ENCODE peak calls at places on chromosomes 7 and 10, in nine cellular contexts. K is cardiac fibroblast; A is right lobe of liver; L is osteocyte; F is spleen; T is activated CD8-positive, alpha-beta T cell treated with anti-CD3 and anti-CD28 coated beads for 36 hours; M is psoas muscle; V is CD8-positive, alpha-beta T cell; C is tibial artery. W is an unnamed sample.

GRCh38 chr10:11874568-11875182 is 51.5 kb downstream of the PROSER2 start:
- DNase-seq in K (peak; percentile 46), A (peak; percentile 63), L (no peak), F (peak; percentile 59), T (peak; percentile 88), M (no peak), V (peak; percentile 7), C (no peak), W (peak; percentile 54)

GRCh38 chr7:82080254-82080924 is 310.5 kb upstream of the HGF start:
- DNase-seq in K (no peak), A (no peak), L (no peak), F (no peak), T (no peak), M (no peak), V (no peak), C (no peak), W (no peak)

GRCh38 chr10:77823811-77824542 is 102.6 kb downstream of the DLG5 start:
- DNase-seq in K (no peak), A (no peak), L (no peak), F (peak; percentile 51), T (no peak), M (no peak), V (no peak), C (no peak), W (no peak)

GRCh38 chr10:102410427-102411073 is 8.0 kb downstream of the PSD start:
- DNase-seq in K (no peak), A (no peak), L (no peak), F (no peak), T (peak; percentile 72), M (no peak), V (no peak), C (no peak), W (peak; percentile 41)

GRCh38 chr7:75945297-75946168 is 30.6 kb downstream of the POR start:
- DNase-seq in K (peak; percentile 52), A (peak; percentile 64), L (no peak), F (no peak), T (no peak), M (peak; percentile 39), V (no peak), C (no peak), W (no peak)

GRCh38 chr10:132385721-132386418 is 11.1 kb upstream of the PWWP2B start:
- DNase-seq in K (no peak), A (no peak), L (no peak), F (peak; percentile 79), T (no peak), M (peak; percentile 12), V (no peak), C (peak; percentile 57), W (no peak)

GRCh38 chr7:47803846-47804245 is 144.4 kb downstream of the PKD1L1 start:
- DNase-seq in K (no peak), A (no peak), L (no peak), F (no peak), T (no peak), M (no peak), V (no peak), C (no peak), W (no peak)

GRCh38 chr10:26556756-26557640 is 118.9 kb downstream of the APBB1IP start:
- DNase-seq in K (peak; percentile 64), A (no peak), L (no peak), F (no peak), T (peak; percentile 28), M (no peak), V (peak; percentile 5), C (no peak), W (peak; percentile 30)

GRCh38 chr7:73521636-73522080 is 435 bp downstream of the BAZ1B start:
- DNase-seq in K (no peak), A (peak; percentile 77), L (peak; percentile 87), F (no peak), T (no peak), M (peak; percentile 74), V (no peak), C (no peak), W (no peak)

GRCh38 chr7:73518470-73518869 is 3.6 kb downstream of the BAZ1B start:
- DNase-seq in K (no peak), A (no peak), L (no peak), F (peak; percentile 27), T (no peak), M (no peak), V (no peak), C (peak; percentile 21), W (no peak)

GRCh38 chr7:73520673-73521635 is 1.1 kb downstream of the BAZ1B start:
- DNase-seq in K (peak; percentile 48), A (no peak), L (no peak), F (no peak), T (peak; percentile 29), M (no peak), V (no peak), C (no peak), W (no peak)

GRCh38 chr7:73522081-73522818 is at the start of gene BAZ1B:
- DNase-seq in K (peak; percentile 99), A (peak; percentile 98), L (peak; percentile 98), F (peak; percentile 98), T (peak; percentile 98), M (peak; percentile 99), V (peak; percentile 92), C (peak; percentile 99), W (peak; percentile 96)

DNA sequence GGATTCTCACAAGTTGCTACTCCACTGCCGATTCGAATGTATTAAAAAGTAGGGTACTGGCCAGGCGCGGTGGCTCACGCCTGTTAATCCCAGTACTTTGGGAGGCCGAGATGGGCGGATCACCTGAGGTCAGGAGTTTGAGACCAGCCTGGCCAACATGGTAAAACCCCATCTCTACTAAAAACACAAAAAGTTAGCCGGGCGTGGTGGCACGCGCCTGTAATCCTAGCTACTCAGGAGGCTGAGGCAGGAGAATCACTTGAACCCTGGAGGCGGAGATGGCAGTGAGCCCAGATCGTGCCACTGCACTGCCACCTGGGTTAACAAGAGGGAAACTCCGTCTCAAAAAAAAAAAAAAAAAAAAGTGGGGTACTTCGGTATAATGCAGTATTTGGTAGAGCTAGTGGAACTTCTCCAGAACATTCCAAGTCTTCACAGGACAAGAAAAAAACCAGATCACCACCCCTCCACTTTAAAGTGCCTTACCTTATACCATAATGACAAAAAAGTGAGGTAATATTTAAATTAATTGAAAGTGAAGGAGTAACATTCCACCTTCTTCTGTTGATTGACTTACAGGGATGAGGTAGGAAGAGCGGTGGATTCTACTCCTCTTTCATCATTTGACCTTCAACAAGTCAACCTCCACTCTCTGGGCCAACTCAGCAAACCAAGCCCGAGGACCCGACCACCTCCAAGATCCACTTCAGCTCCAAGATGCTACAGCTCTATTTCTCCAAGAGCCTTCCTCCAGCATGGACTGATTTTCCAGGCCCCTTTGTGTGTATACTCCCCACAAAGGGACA is 2.0 kb downstream of the BAZ1B start:
- DNase-seq in K (peak; percentile 25), A (no peak), L (no peak), F (peak; percentile 62), T (peak; percentile 58), M (no peak), V (no peak), C (peak; percentile 55), W (no peak)
- TF ChIP-seq CTCF in K (no peak), A (no peak), L (no peak), F (no peak), T (no peak), M (no peak), V (no peak), C (no peak), W (no peak)

GRCh38 chr7:102830206-102830605 is 81.4 kb downstream of the FAM185A start:
- DNase-seq in K (no peak), A (no peak), L (no peak), F (no peak), T (no peak), M (no peak), V (no peak), C (no peak), W (no peak)
- TF ChIP-seq CTCF in K (no peak), A (no peak), L (no peak), F (no peak), T (no peak), M (no peak), V (no peak), C (no peak), W (no peak)

DNA sequence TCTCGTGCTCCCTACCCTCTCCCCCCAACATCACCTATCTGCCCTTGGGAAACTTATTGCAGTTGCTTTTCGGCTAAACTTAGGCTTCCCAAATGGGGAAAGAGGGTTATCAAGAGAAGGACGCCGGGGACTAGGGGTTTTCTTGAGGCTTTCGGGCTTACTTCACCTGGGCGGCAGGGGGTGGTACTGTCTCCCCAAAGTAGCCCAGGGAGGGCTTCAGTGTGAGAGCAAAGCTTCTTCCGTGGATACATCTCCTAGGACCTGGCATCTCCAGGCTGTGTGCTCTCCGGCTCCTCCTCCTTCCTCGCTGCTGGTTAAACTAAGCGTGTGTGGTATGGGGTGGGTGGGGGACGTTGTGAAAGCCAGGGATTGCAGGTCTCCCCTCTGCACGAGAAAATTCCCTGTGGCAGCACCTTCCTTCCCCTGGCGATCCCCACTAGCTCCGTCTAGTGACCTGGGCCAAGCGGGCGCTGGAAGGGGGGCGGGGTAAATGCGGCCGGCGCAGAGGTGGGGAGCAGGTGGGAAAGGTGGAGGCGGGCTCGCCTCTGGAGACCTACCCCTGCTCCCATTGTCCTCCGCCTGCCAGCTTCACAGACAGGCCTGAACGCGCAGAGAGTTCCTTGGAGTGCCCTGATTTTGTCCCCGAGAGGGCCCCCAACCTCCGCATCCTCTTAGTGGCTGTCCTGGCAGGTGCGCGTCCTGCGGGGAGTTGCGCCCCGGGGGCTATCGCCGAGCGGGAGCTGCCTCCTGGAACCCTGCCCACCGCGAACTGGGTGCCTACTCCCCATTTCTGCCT is 1.2 kb downstream of the PLXDC2 start:
- DNase-seq in K (no peak), A (peak; percentile 46), L (no peak), F (peak; percentile 77), T (peak; percentile 2), M (peak; percentile 26), V (no peak), C (peak; percentile 73), W (peak; percentile 53)
- TF ChIP-seq CTCF in K (peak; percentile 7), A (no peak), L (peak; percentile 34), F (no peak), T (no peak), M (no peak), V (no peak), C (no peak), W (peak; percentile 35)

GRCh38 chr10:33274096-33274785 is 60.2 kb downstream of the NRP1 start:
- DNase-seq in K (no peak), A (no peak), L (no peak), F (no peak), T (no peak), M (no peak), V (no peak), C (no peak), W (no peak)

GRCh38 chr10:33271969-33272583 is 62.4 kb downstream of the NRP1 start:
- DNase-seq in K (peak; percentile 47), A (no peak), L (no peak), F (no peak), T (no peak), M (no peak), V (no peak), C (no peak), W (no peak)

GRCh38 chr10:33270971-33271370 is 63.5 kb downstream of the NRP1 start:
- DNase-seq in K (no peak), A (no peak), L (no peak), F (no peak), T (no peak), M (no peak), V (no peak), C (no peak), W (no peak)

GRCh38 chr10:33276282-33276923 is 58.1 kb downstream of the NRP1 start:
- DNase-seq in K (no peak), A (no peak), L (no peak), F (no peak), T (no peak), M (no peak), V (no peak), C (no peak), W (no peak)

DNA sequence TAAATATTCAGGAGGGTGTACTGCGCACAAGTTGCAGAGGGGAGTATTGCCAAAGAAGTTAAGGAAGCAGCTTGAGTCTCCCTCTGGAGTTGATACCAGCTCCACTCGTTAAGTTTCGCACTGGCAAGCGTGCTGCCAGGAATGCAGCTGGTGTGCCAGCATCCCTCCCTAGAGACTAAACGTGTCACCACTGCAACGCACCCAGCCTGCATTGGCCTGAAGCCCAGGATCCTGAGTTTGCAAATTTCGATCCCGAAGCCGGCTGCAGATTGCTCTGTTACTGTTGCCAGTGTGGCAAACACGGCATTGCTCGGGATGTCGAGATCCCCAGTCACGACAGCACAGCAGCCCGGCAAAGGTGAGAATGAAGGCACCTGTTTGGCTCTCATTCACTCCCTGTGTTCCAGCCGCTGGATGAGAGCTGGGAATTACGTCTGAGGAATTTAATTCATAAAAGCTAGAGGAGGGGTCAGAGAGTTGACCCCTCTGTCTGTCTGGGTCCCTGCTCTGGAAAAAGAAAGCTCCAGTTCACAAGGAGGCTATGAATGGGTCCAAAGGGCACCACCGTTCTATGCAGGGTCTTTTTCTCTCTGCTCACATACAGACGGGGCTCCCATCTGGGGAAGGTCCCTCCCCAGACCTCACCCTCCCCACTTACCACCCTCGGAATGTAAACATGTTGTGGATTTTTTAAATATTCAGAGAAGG is 61.0 kb downstream of the NRP1 start:
- DNase-seq in K (peak; percentile 98), A (peak; percentile 90), L (peak; percentile 96), F (no peak), T (no peak), M (peak; percentile 88), V (no peak), C (peak; percentile 96), W (no peak)
- TF ChIP-seq CTCF in K (peak; percentile 21), A (peak; percentile 9), L (peak; percentile 41), F (no peak), T (no peak), M (peak; percentile 17), V (no peak), C (peak; percentile 23), W (no peak)

W was measured in progenitor cell of endocrine pancreas.